ENCODE peak calls at places on chromosome 10, in seven cellular contexts. K is AG04449, X is cardiac muscle cell, H is fibroblast of lung, J is epithelial cell of proximal tubule, P is foreskin fibroblast, N is Caco-2. F is an unnamed sample.

GRCh38 chr10:132667613-132668394 is 118.1 kb downstream of the NKX6-2 start:
- DNase-seq in K (peak; percentile 28), X (no peak), H (peak; percentile 73), J (peak; percentile 90), P (peak; percentile 34), N (no peak), F (no peak)

GRCh38 chr10:55091691-55092328 is 290.8 kb upstream of the PCDH15 start:
- DNase-seq in K (no peak), X (peak; percentile 11), H (peak; percentile 30), J (no peak), P (peak; percentile 0), N (no peak), F (no peak)

GRCh38 chr10:119177708-119178370 is 773 bp downstream of the PRDX3 start:
- DNase-seq in K (no peak), X (no peak), H (no peak), J (no peak), P (no peak), N (no peak), F (no peak)

GRCh38 chr10:34319197-34319846 is 495.8 kb downstream of the PARD3 start:
- DNase-seq in K (peak; percentile 83), X (peak; percentile 91), H (peak; percentile 99), J (no peak), P (peak; percentile 97), N (peak; percentile 50), F (peak; percentile 95)

GRCh38 chr10:132878091-132878729 is 64.2 kb downstream of the CFAP46 start:
- DNase-seq in K (no peak), X (no peak), H (no peak), J (no peak), P (peak; percentile 45), N (peak; percentile 21), F (no peak)

GRCh38 chr10:90798482-90798881 is 59.4 kb downstream of the HTR7 start:
- DNase-seq in K (no peak), X (no peak), H (no peak), J (no peak), P (no peak), N (no peak), F (no peak)

GRCh38 chr10:127854769-127855583 is 37.8 kb downstream of the CLRN3 start:
- DNase-seq in K (no peak), X (no peak), H (no peak), J (no peak), P (no peak), N (no peak), F (no peak)

GRCh38 chr10:80318742-80319141 is 29.3 kb upstream of the MAT1A start:
- DNase-seq in K (no peak), X (no peak), H (no peak), J (no peak), P (no peak), N (no peak), F (no peak)

GRCh38 chr10:52779541-52780390 is 7.2 kb upstream of the MBL2 start:
- DNase-seq in K (no peak), X (peak; percentile 80), H (peak; percentile 68), J (no peak), P (peak; percentile 78), N (peak; percentile 89), F (peak; percentile 15)

GRCh38 chr10:49500420-49500819 is 38.5 kb downstream of the ERCC6 start:
- DNase-seq in K (no peak), X (no peak), H (no peak), J (no peak), P (no peak), N (no peak), F (no peak)

GRCh38 chr10:6579904-6580278 is at the start of gene PRKCQ:
- DNase-seq in K (no peak), X (peak; percentile 40), H (peak; percentile 44), J (no peak), P (peak; percentile 65), N (peak; percentile 54), F (no peak)

GRCh38 chr10:115948415-115948814 is 324.6 kb downstream of the GFRA1 start:
- DNase-seq in K (no peak), X (peak; percentile 33), H (peak; percentile 43), J (no peak), P (peak; percentile 56), N (no peak), F (no peak)

GRCh38 chr10:101005361-101005760 is 5.8 kb downstream of the LZTS2 start:
- DNase-seq in K (no peak), X (no peak), H (no peak), J (no peak), P (no peak), N (no peak), F (no peak)

GRCh38 chr10:58782876-58783859 is 270.5 kb downstream of the BICC1 start:
- DNase-seq in K (no peak), X (peak; percentile 88), H (peak; percentile 80), J (no peak), P (peak; percentile 87), N (peak; percentile 64), F (no peak)

GRCh38 chr10:127977368-127978009 is 70.6 kb downstream of the PTPRE start:
- DNase-seq in K (no peak), X (peak; percentile 78), H (peak; percentile 80), J (peak; percentile 47), P (peak; percentile 1), N (no peak), F (no peak)

GRCh38 chr10:86536294-86536861 is 14.8 kb upstream of the WAPL start:
- DNase-seq in K (no peak), X (no peak), H (no peak), J (no peak), P (no peak), N (no peak), F (no peak)

GRCh38 chr10:802506-802905 is 113.0 kb upstream of the DIP2C start:
- DNase-seq in K (no peak), X (no peak), H (no peak), J (no peak), P (no peak), N (peak; percentile 38), F (no peak)

GRCh38 chr10:83184641-83185040 is 954.7 kb upstream of the GHITM start:
- DNase-seq in K (no peak), X (no peak), H (no peak), J (no peak), P (no peak), N (no peak), F (no peak)

GRCh38 chr10:113961261-113961938 is 82.3 kb upstream of the ADRB1 start:
- DNase-seq in K (no peak), X (no peak), H (no peak), J (no peak), P (no peak), N (no peak), F (no peak)

GRCh38 chr10:78664929-78665525 is 403.7 kb upstream of the ZMIZ1 start:
- DNase-seq in K (no peak), X (peak; percentile 51), H (peak; percentile 60), J (no peak), P (peak; percentile 74), N (no peak), F (peak; percentile 10)
- TF ChIP-seq CTCF in K (no peak), X (peak; percentile 57), H (peak; percentile 62), J (peak; percentile 61), P (peak; percentile 39), N (peak; percentile 28), F (peak; percentile 58)

DNA sequence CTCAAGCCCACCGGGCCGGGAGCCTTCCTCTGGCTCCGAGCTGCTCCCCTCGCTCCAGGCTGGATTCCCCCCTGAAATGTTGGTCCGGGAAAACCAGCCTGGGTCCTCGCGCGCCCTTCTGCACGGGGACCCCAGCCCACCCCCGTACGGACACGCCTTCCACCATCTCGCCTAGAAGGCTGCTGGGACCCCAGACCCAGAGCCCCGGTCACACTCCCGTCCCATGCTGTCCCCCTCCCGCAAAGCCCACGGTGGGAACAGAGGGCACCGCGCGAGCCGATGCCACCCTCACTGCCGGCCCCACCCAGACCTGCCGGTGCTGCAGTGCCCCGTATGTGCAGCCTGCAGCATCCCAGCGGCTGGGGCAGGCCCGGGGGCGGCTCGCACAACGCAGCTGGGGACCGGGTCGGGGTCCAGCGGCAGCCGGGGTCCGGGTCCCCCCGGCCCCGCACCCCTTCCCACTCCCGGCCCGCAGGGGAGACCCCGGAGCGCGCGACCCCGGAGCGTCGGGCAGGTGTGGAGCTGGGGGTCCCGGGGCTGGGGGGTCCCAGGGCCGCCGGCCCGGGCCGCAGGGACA is 871 bp downstream of the SPOCK2 start:
- DNase-seq in K (no peak), X (no peak), H (no peak), J (no peak), P (no peak), N (no peak), F (no peak)
- H3K4me3 ChIP-seq in K (no peak overlapping the region), X (peak overlapping the region; percentile 35), H (peak overlapping the region; percentile 38), J (peak overlapping the region; percentile 39), P (no peak overlapping the region), N (no peak overlapping the region), F (no peak overlapping the region)

DNA sequence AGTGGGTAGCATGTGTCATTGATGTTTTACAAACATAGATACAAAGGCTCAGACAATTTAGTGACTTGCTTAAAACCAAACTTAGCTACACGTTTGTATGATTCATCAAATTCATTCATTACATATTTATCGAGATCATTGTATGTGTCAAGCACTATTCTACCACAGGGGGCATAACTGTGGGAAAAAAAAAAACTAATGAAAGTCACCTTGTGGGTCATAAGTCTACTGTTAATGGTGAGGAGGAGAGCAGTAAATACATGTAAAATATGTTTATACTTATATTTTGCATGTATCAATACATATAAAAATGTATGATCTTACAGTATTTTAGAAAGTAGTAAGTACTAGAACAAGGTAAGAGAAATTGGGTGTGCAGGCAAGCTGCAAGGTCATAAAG is 933.8 kb downstream of the IPMK start:
- DNase-seq in K (no peak), X (no peak), H (no peak), J (no peak), P (no peak), N (no peak), F (no peak)
- TF ChIP-seq CTCF in K (no peak), X (no peak), H (no peak), J (no peak), P (no peak), N (no peak), F (no peak)

GRCh38 chr10:14954001-14954770 is at the start of gene DCLRE1C:
- DNase-seq in K (peak; percentile 29), X (peak; percentile 91), H (peak; percentile 86), J (no peak), P (peak; percentile 96), N (peak; percentile 98), F (peak; percentile 75)

GRCh38 chr10:14949291-14949690 is 4.6 kb downstream of the DCLRE1C start:
- DNase-seq in K (no peak), X (peak; percentile 24), H (no peak), J (no peak), P (no peak), N (no peak), F (no peak)

GRCh38 chr10:14954934-14955333 is 1.0 kb upstream of the DCLRE1C start:
- DNase-seq in K (no peak), X (no peak), H (no peak), J (no peak), P (no peak), N (no peak), F (no peak)

GRCh38 chr10:14953452-14954000 is 370 bp downstream of the DCLRE1C start:
- DNase-seq in K (no peak), X (peak; percentile 66), H (peak; percentile 71), J (no peak), P (peak; percentile 80), N (peak; percentile 67), F (no peak)

DNA sequence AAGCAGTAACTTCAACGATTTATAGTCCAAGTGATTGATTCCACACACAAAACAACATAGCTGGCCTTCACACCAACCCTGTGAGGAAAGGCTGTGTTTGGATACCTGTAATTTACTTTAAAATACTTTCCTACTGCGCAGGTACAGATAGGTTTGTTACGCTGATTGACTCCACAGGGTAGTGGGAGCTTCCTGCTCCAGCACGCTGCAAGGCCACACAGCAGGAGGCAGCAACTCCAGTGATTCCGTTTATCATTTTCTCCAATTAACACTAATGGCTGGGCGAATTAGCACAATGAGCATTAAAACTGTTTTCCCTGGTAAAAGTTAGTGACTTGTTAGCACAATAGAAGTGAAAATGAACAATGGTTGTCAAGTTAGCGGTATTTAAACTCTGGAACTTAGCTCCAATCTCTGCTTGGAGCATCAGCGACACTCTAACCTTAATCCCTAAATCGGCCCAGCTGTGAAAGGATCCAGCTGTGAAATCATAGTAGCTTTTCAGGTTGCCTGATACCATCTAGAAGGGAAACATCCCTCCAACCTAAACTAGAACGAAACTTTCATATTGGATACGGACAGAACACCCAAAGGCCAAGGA is 945 bp downstream of the DCLRE1C start:
- DNase-seq in K (no peak), X (no peak), H (peak; percentile 27), J (no peak), P (peak; percentile 41), N (no peak), F (no peak)
- H3K4me3 ChIP-seq in K (peak overlapping the region; percentile 97), X (peak overlapping the region; percentile 52), H (peak overlapping the region; percentile 82), J (peak overlapping the region; percentile 73), P (peak overlapping the region; percentile 73), N (peak overlapping the region; percentile 85), F (peak overlapping the region; percentile 73)

F was measured in LNCaP clone FGC.